ENCODE peak calls at places on chromosomes 3 and 15, in six cellular contexts. One of them, this sample, is unnamed.

GRCh38 chr3:104392327-104392726 is 974.4 kb upstream of the ALCAM start:
- DNase-seq in iPS DF 6.9: no peak
- DNase-seq in body of pancreas: no peak
- DNase-seq in right cardiac atrium: no peak
- DNase-seq in CD8-positive, alpha-beta T cell: no peak
- DNase-seq in tibial nerve: no peak
- DNase-seq in this sample: no peak

GRCh38 chr3:196138927-196139680 is 57.2 kb upstream of the TFRC start:
- DNase-seq in right cardiac atrium: no peak
- DNase-seq in iPS DF 6.9: no peak
- DNase-seq in CD8-positive, alpha-beta T cell: no peak
- DNase-seq in tibial nerve: no peak
- DNase-seq in body of pancreas: no peak
- DNase-seq in this sample: no peak

GRCh38 chr15:32908135-32908801 is 190.5 kb downstream of the GREM1 start:
- DNase-seq in body of pancreas: no peak
- DNase-seq in tibial nerve: no peak
- DNase-seq in CD8-positive, alpha-beta T cell: no peak
- DNase-seq in right cardiac atrium: peak; percentile 39
- DNase-seq in iPS DF 6.9: no peak
- DNase-seq in this sample: no peak

GRCh38 chr3:9934235-9934621 is 594 bp downstream of the CRELD1 start:
- DNase-seq in iPS DF 6.9: no peak
- DNase-seq in body of pancreas: peak; percentile 22
- DNase-seq in tibial nerve: no peak
- DNase-seq in CD8-positive, alpha-beta T cell: no peak
- DNase-seq in right cardiac atrium: no peak
- DNase-seq in this sample: no peak

GRCh38 chr3:168968611-168969010 is 694.9 kb downstream of the MECOM start:
- DNase-seq in body of pancreas: no peak
- DNase-seq in iPS DF 6.9: no peak
- DNase-seq in tibial nerve: no peak
- DNase-seq in CD8-positive, alpha-beta T cell: no peak
- DNase-seq in right cardiac atrium: no peak
- DNase-seq in this sample: no peak

GRCh38 chr3:55572816-55573215 is 85.7 kb upstream of the WNT5A start:
- DNase-seq in right cardiac atrium: no peak
- DNase-seq in body of pancreas: no peak
- DNase-seq in tibial nerve: no peak
- DNase-seq in iPS DF 6.9: no peak
- DNase-seq in CD8-positive, alpha-beta T cell: no peak
- DNase-seq in this sample: no peak

GRCh38 chr15:31504462-31504839 is 177.8 kb downstream of the KLF13 start:
- DNase-seq in iPS DF 6.9: no peak
- DNase-seq in CD8-positive, alpha-beta T cell: peak; percentile 40
- DNase-seq in right cardiac atrium: no peak
- DNase-seq in tibial nerve: no peak
- DNase-seq in body of pancreas: no peak
- DNase-seq in this sample: no peak

GRCh38 chr15:29770796-29771195 is 51.5 kb downstream of the TJP1 start:
- DNase-seq in tibial nerve: no peak
- DNase-seq in body of pancreas: no peak
- DNase-seq in iPS DF 6.9: no peak
- DNase-seq in CD8-positive, alpha-beta T cell: no peak
- DNase-seq in right cardiac atrium: no peak
- DNase-seq in this sample: no peak

GRCh38 chr15:44427756-44428724 is 611 bp downstream of the CTDSPL2 start:
- DNase-seq in iPS DF 6.9: no peak
- DNase-seq in CD8-positive, alpha-beta T cell: no peak
- DNase-seq in tibial nerve: no peak
- DNase-seq in right cardiac atrium: no peak
- DNase-seq in body of pancreas: peak; percentile 69
- DNase-seq in this sample: no peak

GRCh38 chr3:133934073-133934970 is 38.6 kb upstream of the RAB6B start:
- DNase-seq in iPS DF 6.9: no peak
- DNase-seq in body of pancreas: no peak
- DNase-seq in CD8-positive, alpha-beta T cell: peak; percentile 35
- DNase-seq in right cardiac atrium: no peak
- DNase-seq in tibial nerve: no peak
- DNase-seq in this sample: no peak

GRCh38 chr15:63071288-63071909 is 28.9 kb downstream of the TPM1 start:
- DNase-seq in iPS DF 6.9: no peak
- DNase-seq in body of pancreas: no peak
- DNase-seq in CD8-positive, alpha-beta T cell: no peak
- DNase-seq in tibial nerve: no peak
- DNase-seq in right cardiac atrium: no peak
- DNase-seq in this sample: no peak

GRCh38 chr15:39908186-39908585 is 11.9 kb downstream of the GPR176 start:
- DNase-seq in right cardiac atrium: no peak
- DNase-seq in tibial nerve: no peak
- DNase-seq in body of pancreas: no peak
- DNase-seq in iPS DF 6.9: no peak
- DNase-seq in CD8-positive, alpha-beta T cell: no peak
- DNase-seq in this sample: no peak

GRCh38 chr15:42919794-42920280 is 741 bp downstream of the TTBK2 start:
- DNase-seq in tibial nerve: peak; percentile 24
- DNase-seq in body of pancreas: peak; percentile 20
- DNase-seq in iPS DF 6.9: no peak
- DNase-seq in CD8-positive, alpha-beta T cell: no peak
- DNase-seq in right cardiac atrium: no peak
- DNase-seq in this sample: peak; percentile 2

GRCh38 chr3:186964071-186964470 is 33.7 kb downstream of the ST6GAL1 start:
- DNase-seq in tibial nerve: no peak
- DNase-seq in right cardiac atrium: no peak
- DNase-seq in iPS DF 6.9: no peak
- DNase-seq in body of pancreas: no peak
- DNase-seq in CD8-positive, alpha-beta T cell: no peak
- DNase-seq in this sample: no peak

GRCh38 chr3:10395671-10396070 is 74.8 kb upstream of the SEC13 start:
- DNase-seq in iPS DF 6.9: no peak
- DNase-seq in body of pancreas: no peak
- DNase-seq in CD8-positive, alpha-beta T cell: peak; percentile 73
- DNase-seq in tibial nerve: no peak
- DNase-seq in right cardiac atrium: no peak
- DNase-seq in this sample: no peak

GRCh38 chr15:71237456-71238188 is 122.4 kb downstream of the THSD4 start:
- DNase-seq in tibial nerve: no peak
- DNase-seq in right cardiac atrium: peak; percentile 86
- DNase-seq in body of pancreas: peak; percentile 12
- DNase-seq in iPS DF 6.9: no peak
- DNase-seq in CD8-positive, alpha-beta T cell: no peak
- DNase-seq in this sample: no peak

GRCh38 chr15:62521396-62521795 is 356.3 kb upstream of the C2CD4B start:
- DNase-seq in right cardiac atrium: no peak
- DNase-seq in tibial nerve: no peak
- DNase-seq in CD8-positive, alpha-beta T cell: no peak
- DNase-seq in body of pancreas: no peak
- DNase-seq in iPS DF 6.9: no peak
- DNase-seq in this sample: no peak

GRCh38 chr15:101250931-101251829 is 668 bp downstream of the CHSY1 start:
- DNase-seq in iPS DF 6.9: no peak
- DNase-seq in tibial nerve: no peak
- DNase-seq in CD8-positive, alpha-beta T cell: no peak
- DNase-seq in body of pancreas: peak; percentile 58
- DNase-seq in right cardiac atrium: peak; percentile 44
- DNase-seq in this sample: no peak

GRCh38 chr3:14808025-14808424 is 10.7 kb upstream of the FGD5 start:
- DNase-seq in body of pancreas: no peak
- DNase-seq in right cardiac atrium: no peak
- DNase-seq in tibial nerve: no peak
- DNase-seq in CD8-positive, alpha-beta T cell: no peak
- DNase-seq in iPS DF 6.9: no peak
- DNase-seq in this sample: no peak

GRCh38 chr15:50168778-50169411 is 13.1 kb upstream of the SLC27A2 start:
- DNase-seq in right cardiac atrium: no peak
- DNase-seq in tibial nerve: no peak
- DNase-seq in CD8-positive, alpha-beta T cell: no peak
- DNase-seq in iPS DF 6.9: no peak
- DNase-seq in body of pancreas: no peak
- DNase-seq in this sample: no peak

GRCh38 chr3:42803800-42804112 is 534 bp downstream of the HIGD1A start:
- DNase-seq in right cardiac atrium: peak; percentile 50
- DNase-seq in CD8-positive, alpha-beta T cell: peak; percentile 52
- DNase-seq in body of pancreas: peak; percentile 59
- DNase-seq in iPS DF 6.9: no peak
- DNase-seq in tibial nerve: no peak
- DNase-seq in this sample: peak; percentile 7

GRCh38 chr3:195870442-195870841 is 37.9 kb downstream of the TNK2 start:
- DNase-seq in tibial nerve: no peak
- DNase-seq in body of pancreas: no peak
- DNase-seq in right cardiac atrium: no peak
- DNase-seq in iPS DF 6.9: no peak
- DNase-seq in CD8-positive, alpha-beta T cell: no peak
- DNase-seq in this sample: no peak

GRCh38 chr3:189898559-189899153 is 222.0 kb downstream of the P3H2 start:
- DNase-seq in right cardiac atrium: no peak
- DNase-seq in body of pancreas: no peak
- DNase-seq in iPS DF 6.9: no peak
- DNase-seq in tibial nerve: no peak
- DNase-seq in CD8-positive, alpha-beta T cell: no peak
- DNase-seq in this sample: no peak

GRCh38 chr15:80931721-80932609 is 57.7 kb downstream of the MESD start:
- DNase-seq in body of pancreas: no peak
- DNase-seq in tibial nerve: peak; percentile 13
- DNase-seq in iPS DF 6.9: no peak
- DNase-seq in CD8-positive, alpha-beta T cell: no peak
- DNase-seq in right cardiac atrium: peak; percentile 71
- DNase-seq in this sample: no peak

GRCh38 chr3:19348929-19349564 is 200.7 kb downstream of the KCNH8 start:
- DNase-seq in right cardiac atrium: no peak
- DNase-seq in body of pancreas: peak; percentile 6
- DNase-seq in CD8-positive, alpha-beta T cell: no peak
- DNase-seq in tibial nerve: no peak
- DNase-seq in iPS DF 6.9: peak; percentile 16
- DNase-seq in this sample: no peak

GRCh38 chr3:172690936-172691335 is 19.9 kb downstream of the NCEH1 start:
- DNase-seq in body of pancreas: no peak
- DNase-seq in iPS DF 6.9: no peak
- DNase-seq in tibial nerve: no peak
- DNase-seq in CD8-positive, alpha-beta T cell: no peak
- DNase-seq in right cardiac atrium: no peak
- DNase-seq in this sample: no peak

GRCh38 chr3:33848624-33849347 is 50.4 kb downstream of the PDCD6IP start:
- DNase-seq in iPS DF 6.9: no peak
- DNase-seq in CD8-positive, alpha-beta T cell: no peak
- DNase-seq in right cardiac atrium: no peak
- DNase-seq in tibial nerve: no peak
- DNase-seq in body of pancreas: no peak
- DNase-seq in this sample: no peak

GRCh38 chr3:188219147-188219546 is 65.2 kb downstream of the LPP start:
- DNase-seq in iPS DF 6.9: no peak
- DNase-seq in CD8-positive, alpha-beta T cell: no peak
- DNase-seq in right cardiac atrium: no peak
- DNase-seq in body of pancreas: no peak
- DNase-seq in tibial nerve: no peak
- DNase-seq in this sample: no peak

GRCh38 chr3:188218571-188218970 is 64.6 kb downstream of the LPP start:
- DNase-seq in right cardiac atrium: no peak
- DNase-seq in tibial nerve: no peak
- DNase-seq in CD8-positive, alpha-beta T cell: no peak
- DNase-seq in body of pancreas: no peak
- DNase-seq in iPS DF 6.9: no peak
- DNase-seq in this sample: no peak

GRCh38 chr3:188223936-188224335 is 70.0 kb downstream of the LPP start:
- DNase-seq in right cardiac atrium: no peak
- DNase-seq in tibial nerve: no peak
- DNase-seq in CD8-positive, alpha-beta T cell: no peak
- DNase-seq in body of pancreas: no peak
- DNase-seq in iPS DF 6.9: no peak
- DNase-seq in this sample: no peak

GRCh38 chr3:188220097-188220788 is 66.3 kb downstream of the LPP start:
- DNase-seq in CD8-positive, alpha-beta T cell: no peak
- DNase-seq in body of pancreas: no peak
- DNase-seq in right cardiac atrium: no peak
- DNase-seq in tibial nerve: no peak
- DNase-seq in iPS DF 6.9: no peak
- DNase-seq in this sample: no peak

DNA sequence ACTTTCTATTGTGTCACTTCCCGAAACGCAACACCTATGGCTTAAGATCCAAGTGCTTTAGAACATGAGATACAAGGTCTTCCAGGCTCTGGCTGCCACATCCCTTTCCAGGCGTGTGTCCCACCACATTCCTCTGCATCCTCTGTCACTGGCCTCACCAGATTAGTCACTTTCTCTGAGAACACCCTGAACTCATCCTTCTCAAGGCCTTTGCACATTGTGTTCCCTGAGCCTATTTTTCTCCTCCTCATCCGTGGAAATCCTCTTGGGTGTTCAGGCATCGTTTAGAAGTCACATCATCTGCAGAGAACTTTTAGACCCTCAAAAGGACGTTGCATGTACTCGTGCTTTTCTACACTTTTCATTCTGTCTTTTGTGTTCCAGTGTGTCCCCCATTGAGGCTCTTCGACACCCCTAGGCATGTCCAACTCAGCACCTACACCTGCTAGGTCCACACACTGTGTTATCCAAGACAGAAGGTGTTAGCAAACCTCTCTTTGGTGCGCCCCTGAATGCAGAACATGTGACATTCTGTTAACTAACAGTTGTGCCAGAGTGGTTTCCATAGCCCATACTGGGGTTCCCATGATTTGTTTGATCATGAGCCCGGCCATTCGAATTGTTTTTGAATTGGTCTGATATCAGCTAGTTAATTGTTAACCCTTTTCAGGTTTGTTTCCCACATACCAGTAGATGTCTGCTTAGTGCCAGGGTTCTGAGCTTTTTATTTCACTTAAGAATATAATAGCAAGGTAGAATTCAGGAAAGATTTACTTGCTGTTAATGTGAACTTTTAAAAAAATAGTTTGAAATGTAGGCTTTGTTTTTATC is 67.2 kb downstream of the LPP start:
- DNase-seq in right cardiac atrium: peak; percentile 31
- DNase-seq in tibial nerve: peak; percentile 74
- DNase-seq in body of pancreas: no peak
- DNase-seq in CD8-positive, alpha-beta T cell: no peak
- DNase-seq in iPS DF 6.9: no peak
- DNase-seq in this sample: no peak
- H3K4me1 ChIP-seq in right cardiac atrium: peaks cover 25% of the 10 kb centered on the region
- H3K4me1 ChIP-seq in tibial nerve: peaks cover 30% of the 10 kb centered on the region
- H3K4me1 ChIP-seq in body of pancreas: peaks cover 54% of the 10 kb centered on the region
- H3K4me1 ChIP-seq in CD8-positive, alpha-beta T cell: no peaks in the 10 kb centered on the region
- H3K4me1 ChIP-seq in iPS DF 6.9: peaks cover 3% of the 10 kb centered on the region
- H3K4me1 ChIP-seq in this sample: no peaks in the 10 kb centered on the region

GRCh38 chr3:49523756-49524747 is 30.2 kb upstream of the BSN start:
- DNase-seq in CD8-positive, alpha-beta T cell: no peak
- DNase-seq in iPS DF 6.9: no peak
- DNase-seq in tibial nerve: no peak
- DNase-seq in right cardiac atrium: no peak
- DNase-seq in body of pancreas: peak; percentile 59
- DNase-seq in this sample: no peak
- H3K4me1 ChIP-seq in CD8-positive, alpha-beta T cell: no peaks in the 10 kb centered on the region
- H3K4me1 ChIP-seq in iPS DF 6.9: no peaks in the 10 kb centered on the region
- H3K4me1 ChIP-seq in tibial nerve: peaks cover 13% of the 10 kb centered on the region
- H3K4me1 ChIP-seq in right cardiac atrium: peaks cover 12% of the 10 kb centered on the region
- H3K4me1 ChIP-seq in body of pancreas: peaks cover 45% of the 10 kb centered on the region
- H3K4me1 ChIP-seq in this sample: no peaks in the 10 kb centered on the region

GRCh38 chr3:23743141-23743784 is 62.5 kb upstream of the UBE2E1 start:
- DNase-seq in CD8-positive, alpha-beta T cell: no peak
- DNase-seq in tibial nerve: no peak
- DNase-seq in iPS DF 6.9: no peak
- DNase-seq in right cardiac atrium: no peak
- DNase-seq in body of pancreas: peak; percentile 37
- DNase-seq in this sample: no peak
- H3K4me1 ChIP-seq in CD8-positive, alpha-beta T cell: no peaks in the 10 kb centered on the region
- H3K4me1 ChIP-seq in tibial nerve: no peaks in the 10 kb centered on the region
- H3K4me1 ChIP-seq in iPS DF 6.9: peaks cover 1% of the 10 kb centered on the region
- H3K4me1 ChIP-seq in right cardiac atrium: no peaks in the 10 kb centered on the region
- H3K4me1 ChIP-seq in body of pancreas: peaks cover 24% of the 10 kb centered on the region
- H3K4me1 ChIP-seq in this sample: no peaks in the 10 kb centered on the region

GRCh38 chr15:70099167-70099965 is 1.6 kb upstream of the TLE3 start:
- DNase-seq in tibial nerve: peak; percentile 100
- DNase-seq in iPS DF 6.9: no peak
- DNase-seq in right cardiac atrium: peak; percentile 100
- DNase-seq in body of pancreas: peak; percentile 100
- DNase-seq in CD8-positive, alpha-beta T cell: peak; percentile 100
- DNase-seq in this sample: peak; percentile 100
- H3K4me1 ChIP-seq in tibial nerve: peaks cover 20% of the 10 kb centered on the region
- H3K4me1 ChIP-seq in iPS DF 6.9: peaks cover 3% of the 10 kb centered on the region
- H3K4me1 ChIP-seq in right cardiac atrium: peaks cover 10% of the 10 kb centered on the region
- H3K4me1 ChIP-seq in body of pancreas: peaks cover 81% of the 10 kb centered on the region
- H3K4me1 ChIP-seq in CD8-positive, alpha-beta T cell: peaks cover 33% of the 10 kb centered on the region
- H3K4me1 ChIP-seq in this sample: peaks cover 43% of the 10 kb centered on the region

This sample was measured in effector memory CD4-positive, alpha-beta T cell.